ENCODE peak calls at places on chromosomes 6 and 20, in ten cellular contexts. One of them, this sample, is unnamed.

GRCh38 chr6:164927288-164928040 is 381.9 kb downstream of the C6orf118 start:
- DNase-seq in brain microvascular endothelial cell: peak; percentile 52
- DNase-seq in CD4-positive, alpha-beta memory T cell: no peak
- DNase-seq in left lung: peak; percentile 87
- DNase-seq in CD4-positive, alpha-beta T cell: peak; percentile 38
- DNase-seq in CD8-positive, alpha-beta T cell: peak; percentile 37
- DNase-seq in heart left ventricle: peak; percentile 61
- DNase-seq in caudate nucleus: peak; percentile 85
- DNase-seq in AG04450: no peak
- DNase-seq in SK-N-SH: peak; percentile 75
- DNase-seq in this sample: peak; percentile 65

GRCh38 chr6:35318845-35319220 is 21.2 kb downstream of the DEF6 start:
- DNase-seq in heart left ventricle: no peak
- DNase-seq in AG04450: no peak
- DNase-seq in left lung: no peak
- DNase-seq in CD8-positive, alpha-beta T cell: no peak
- DNase-seq in caudate nucleus: no peak
- DNase-seq in SK-N-SH: no peak
- DNase-seq in brain microvascular endothelial cell: no peak
- DNase-seq in CD4-positive, alpha-beta T cell: no peak
- DNase-seq in CD4-positive, alpha-beta memory T cell: peak; percentile 27
- DNase-seq in this sample: no peak

GRCh38 chr6:90000864-90001731 is 106.8 kb downstream of the GJA10 start:
- DNase-seq in left lung: no peak
- DNase-seq in SK-N-SH: no peak
- DNase-seq in heart left ventricle: no peak
- DNase-seq in CD4-positive, alpha-beta T cell: no peak
- DNase-seq in CD8-positive, alpha-beta T cell: no peak
- DNase-seq in CD4-positive, alpha-beta memory T cell: no peak
- DNase-seq in AG04450: no peak
- DNase-seq in brain microvascular endothelial cell: no peak
- DNase-seq in caudate nucleus: no peak
- DNase-seq in this sample: no peak

GRCh38 chr6:39945626-39946025 is 11.4 kb upstream of the MOCS1 start:
- DNase-seq in AG04450: no peak
- DNase-seq in SK-N-SH: no peak
- DNase-seq in brain microvascular endothelial cell: no peak
- DNase-seq in left lung: no peak
- DNase-seq in CD4-positive, alpha-beta memory T cell: no peak
- DNase-seq in heart left ventricle: no peak
- DNase-seq in CD8-positive, alpha-beta T cell: no peak
- DNase-seq in CD4-positive, alpha-beta T cell: no peak
- DNase-seq in caudate nucleus: no peak
- DNase-seq in this sample: no peak

GRCh38 chr6:16157909-16158308 is 29.0 kb downstream of the MYLIP start:
- DNase-seq in left lung: no peak
- DNase-seq in caudate nucleus: peak; percentile 20
- DNase-seq in AG04450: no peak
- DNase-seq in SK-N-SH: peak; percentile 61
- DNase-seq in brain microvascular endothelial cell: no peak
- DNase-seq in CD8-positive, alpha-beta T cell: no peak
- DNase-seq in heart left ventricle: peak; percentile 63
- DNase-seq in CD4-positive, alpha-beta T cell: no peak
- DNase-seq in CD4-positive, alpha-beta memory T cell: no peak
- DNase-seq in this sample: peak; percentile 88

GRCh38 chr20:22374066-22374465 is 210.3 kb downstream of the FOXA2 start:
- DNase-seq in brain microvascular endothelial cell: no peak
- DNase-seq in CD8-positive, alpha-beta T cell: no peak
- DNase-seq in left lung: no peak
- DNase-seq in heart left ventricle: no peak
- DNase-seq in caudate nucleus: no peak
- DNase-seq in CD4-positive, alpha-beta memory T cell: no peak
- DNase-seq in SK-N-SH: no peak
- DNase-seq in CD4-positive, alpha-beta T cell: no peak
- DNase-seq in AG04450: no peak
- DNase-seq in this sample: no peak

GRCh38 chr6:168368063-168368835 is 48.7 kb upstream of the DACT2 start:
- DNase-seq in CD4-positive, alpha-beta memory T cell: no peak
- DNase-seq in CD4-positive, alpha-beta T cell: no peak
- DNase-seq in brain microvascular endothelial cell: no peak
- DNase-seq in AG04450: no peak
- DNase-seq in CD8-positive, alpha-beta T cell: no peak
- DNase-seq in SK-N-SH: no peak
- DNase-seq in left lung: no peak
- DNase-seq in heart left ventricle: no peak
- DNase-seq in caudate nucleus: no peak
- DNase-seq in this sample: no peak

GRCh38 chr20:45092898-45093297 is 8.0 kb downstream of the KCNS1 start:
- DNase-seq in CD4-positive, alpha-beta T cell: no peak
- DNase-seq in caudate nucleus: no peak
- DNase-seq in AG04450: no peak
- DNase-seq in SK-N-SH: no peak
- DNase-seq in CD8-positive, alpha-beta T cell: no peak
- DNase-seq in CD4-positive, alpha-beta memory T cell: no peak
- DNase-seq in heart left ventricle: no peak
- DNase-seq in brain microvascular endothelial cell: no peak
- DNase-seq in left lung: no peak
- DNase-seq in this sample: no peak

GRCh38 chr20:59891581-59891980 is 41.9 kb downstream of the SYCP2 start:
- DNase-seq in heart left ventricle: no peak
- DNase-seq in caudate nucleus: no peak
- DNase-seq in CD4-positive, alpha-beta memory T cell: no peak
- DNase-seq in AG04450: no peak
- DNase-seq in SK-N-SH: no peak
- DNase-seq in CD4-positive, alpha-beta T cell: no peak
- DNase-seq in CD8-positive, alpha-beta T cell: no peak
- DNase-seq in left lung: no peak
- DNase-seq in brain microvascular endothelial cell: no peak
- DNase-seq in this sample: no peak

GRCh38 chr6:90500458-90500857 is 86.4 kb downstream of the MAP3K7 start:
- DNase-seq in caudate nucleus: no peak
- DNase-seq in brain microvascular endothelial cell: no peak
- DNase-seq in AG04450: no peak
- DNase-seq in SK-N-SH: no peak
- DNase-seq in heart left ventricle: no peak
- DNase-seq in left lung: no peak
- DNase-seq in CD4-positive, alpha-beta memory T cell: no peak
- DNase-seq in CD4-positive, alpha-beta T cell: no peak
- DNase-seq in CD8-positive, alpha-beta T cell: no peak
- DNase-seq in this sample: no peak

GRCh38 chr20:14288341-14289330 is 48.8 kb downstream of the FLRT3 start:
- DNase-seq in AG04450: no peak
- DNase-seq in CD4-positive, alpha-beta memory T cell: no peak
- DNase-seq in brain microvascular endothelial cell: peak; percentile 69
- DNase-seq in heart left ventricle: no peak
- DNase-seq in SK-N-SH: no peak
- DNase-seq in left lung: no peak
- DNase-seq in caudate nucleus: no peak
- DNase-seq in CD4-positive, alpha-beta T cell: no peak
- DNase-seq in CD8-positive, alpha-beta T cell: no peak
- DNase-seq in this sample: no peak

GRCh38 chr6:128712898-128713297 is 170.0 kb upstream of the LAMA2 start:
- DNase-seq in caudate nucleus: no peak
- DNase-seq in left lung: no peak
- DNase-seq in brain microvascular endothelial cell: no peak
- DNase-seq in AG04450: no peak
- DNase-seq in SK-N-SH: no peak
- DNase-seq in CD8-positive, alpha-beta T cell: no peak
- DNase-seq in heart left ventricle: no peak
- DNase-seq in CD4-positive, alpha-beta T cell: no peak
- DNase-seq in CD4-positive, alpha-beta memory T cell: no peak
- DNase-seq in this sample: no peak

GRCh38 chr20:62885046-62885445 is 23.4 kb upstream of the TCFL5 start:
- DNase-seq in AG04450: no peak
- DNase-seq in SK-N-SH: no peak
- DNase-seq in caudate nucleus: no peak
- DNase-seq in heart left ventricle: no peak
- DNase-seq in brain microvascular endothelial cell: no peak
- DNase-seq in CD8-positive, alpha-beta T cell: no peak
- DNase-seq in left lung: no peak
- DNase-seq in CD4-positive, alpha-beta memory T cell: no peak
- DNase-seq in CD4-positive, alpha-beta T cell: no peak
- DNase-seq in this sample: no peak

GRCh38 chr6:110528051-110528929 is 51.9 kb upstream of the SLC22A16 start:
- DNase-seq in CD8-positive, alpha-beta T cell: no peak
- DNase-seq in left lung: no peak
- DNase-seq in brain microvascular endothelial cell: peak; percentile 61
- DNase-seq in SK-N-SH: peak; percentile 59
- DNase-seq in CD4-positive, alpha-beta T cell: peak; percentile 20
- DNase-seq in heart left ventricle: peak; percentile 39
- DNase-seq in AG04450: no peak
- DNase-seq in CD4-positive, alpha-beta memory T cell: no peak
- DNase-seq in caudate nucleus: peak; percentile 23
- DNase-seq in this sample: peak; percentile 44

GRCh38 chr20:36644032-36644712 is 1.8 kb downstream of the SLA2 start:
- DNase-seq in SK-N-SH: no peak
- DNase-seq in heart left ventricle: no peak
- DNase-seq in caudate nucleus: no peak
- DNase-seq in CD4-positive, alpha-beta T cell: peak; percentile 55
- DNase-seq in CD8-positive, alpha-beta T cell: peak; percentile 79
- DNase-seq in brain microvascular endothelial cell: no peak
- DNase-seq in AG04450: no peak
- DNase-seq in CD4-positive, alpha-beta memory T cell: peak; percentile 81
- DNase-seq in left lung: no peak
- DNase-seq in this sample: no peak

GRCh38 chr20:53657732-53658131 is 64.1 kb upstream of the ZNF217 start:
- DNase-seq in CD4-positive, alpha-beta T cell: no peak
- DNase-seq in left lung: no peak
- DNase-seq in CD8-positive, alpha-beta T cell: no peak
- DNase-seq in SK-N-SH: peak; percentile 34
- DNase-seq in caudate nucleus: no peak
- DNase-seq in CD4-positive, alpha-beta memory T cell: no peak
- DNase-seq in brain microvascular endothelial cell: no peak
- DNase-seq in heart left ventricle: no peak
- DNase-seq in AG04450: no peak
- DNase-seq in this sample: no peak

GRCh38 chr20:20095114-20095872 is 43.0 kb downstream of the CFAP61 start:
- DNase-seq in CD4-positive, alpha-beta memory T cell: no peak
- DNase-seq in CD8-positive, alpha-beta T cell: no peak
- DNase-seq in brain microvascular endothelial cell: no peak
- DNase-seq in CD4-positive, alpha-beta T cell: no peak
- DNase-seq in AG04450: no peak
- DNase-seq in left lung: peak; percentile 43
- DNase-seq in caudate nucleus: no peak
- DNase-seq in heart left ventricle: no peak
- DNase-seq in SK-N-SH: no peak
- DNase-seq in this sample: no peak

GRCh38 chr6:52741872-52742271 is 21.4 kb downstream of the GSTA2 start:
- DNase-seq in SK-N-SH: no peak
- DNase-seq in left lung: no peak
- DNase-seq in brain microvascular endothelial cell: no peak
- DNase-seq in AG04450: no peak
- DNase-seq in heart left ventricle: no peak
- DNase-seq in CD8-positive, alpha-beta T cell: no peak
- DNase-seq in CD4-positive, alpha-beta T cell: no peak
- DNase-seq in CD4-positive, alpha-beta memory T cell: no peak
- DNase-seq in caudate nucleus: no peak
- DNase-seq in this sample: no peak

GRCh38 chr6:36539814-36540568 is 7.3 kb downstream of the STK38 start:
- DNase-seq in caudate nucleus: no peak
- DNase-seq in heart left ventricle: no peak
- DNase-seq in CD4-positive, alpha-beta T cell: no peak
- DNase-seq in brain microvascular endothelial cell: no peak
- DNase-seq in AG04450: no peak
- DNase-seq in left lung: no peak
- DNase-seq in SK-N-SH: no peak
- DNase-seq in CD4-positive, alpha-beta memory T cell: peak; percentile 65
- DNase-seq in CD8-positive, alpha-beta T cell: peak; percentile 39
- DNase-seq in this sample: no peak
- H3K27ac ChIP-seq in caudate nucleus: no peak overlapping the region
- H3K27ac ChIP-seq in heart left ventricle: peak overlapping the region; percentile 74
- H3K27ac ChIP-seq in CD4-positive, alpha-beta T cell: peak overlapping the region; percentile 54
- H3K27ac ChIP-seq in brain microvascular endothelial cell: no peak overlapping the region
- H3K27ac ChIP-seq in AG04450: no peak overlapping the region
- H3K27ac ChIP-seq in left lung: no peak overlapping the region
- H3K27ac ChIP-seq in SK-N-SH: no peak overlapping the region
- H3K27ac ChIP-seq in CD4-positive, alpha-beta memory T cell: peak overlapping the region; percentile 28
- H3K27ac ChIP-seq in CD8-positive, alpha-beta T cell: peak overlapping the region; percentile 76
- H3K27ac ChIP-seq in this sample: no peak overlapping the region

GRCh38 chr20:17928633-17929311 is 39.8 kb downstream of the SNX5 start:
- DNase-seq in caudate nucleus: no peak
- DNase-seq in CD8-positive, alpha-beta T cell: no peak
- DNase-seq in left lung: peak; percentile 58
- DNase-seq in CD4-positive, alpha-beta memory T cell: no peak
- DNase-seq in SK-N-SH: no peak
- DNase-seq in CD4-positive, alpha-beta T cell: no peak
- DNase-seq in brain microvascular endothelial cell: no peak
- DNase-seq in heart left ventricle: no peak
- DNase-seq in AG04450: no peak
- DNase-seq in this sample: peak; percentile 76
- H3K27ac ChIP-seq in caudate nucleus: no peak overlapping the region
- H3K27ac ChIP-seq in CD8-positive, alpha-beta T cell: no peak overlapping the region
- H3K27ac ChIP-seq in left lung: peak overlapping the region; percentile 30
- H3K27ac ChIP-seq in CD4-positive, alpha-beta memory T cell: no peak overlapping the region
- H3K27ac ChIP-seq in SK-N-SH: no peak overlapping the region
- H3K27ac ChIP-seq in CD4-positive, alpha-beta T cell: no peak overlapping the region
- H3K27ac ChIP-seq in brain microvascular endothelial cell: no peak overlapping the region
- H3K27ac ChIP-seq in heart left ventricle: peak overlapping the region; percentile 55
- H3K27ac ChIP-seq in AG04450: no peak overlapping the region
- H3K27ac ChIP-seq in this sample: peak overlapping the region; percentile 59

GRCh38 chr20:57707320-57707719 is 2.5 kb downstream of the PMEPA1 start:
- DNase-seq in CD4-positive, alpha-beta memory T cell: no peak
- DNase-seq in left lung: no peak
- DNase-seq in SK-N-SH: no peak
- DNase-seq in AG04450: no peak
- DNase-seq in brain microvascular endothelial cell: no peak
- DNase-seq in caudate nucleus: no peak
- DNase-seq in heart left ventricle: no peak
- DNase-seq in CD8-positive, alpha-beta T cell: no peak
- DNase-seq in CD4-positive, alpha-beta T cell: no peak
- DNase-seq in this sample: no peak
- H3K27ac ChIP-seq in CD4-positive, alpha-beta memory T cell: no peak overlapping the region
- H3K27ac ChIP-seq in left lung: no peak overlapping the region
- H3K27ac ChIP-seq in SK-N-SH: peak overlapping the region; percentile 4
- H3K27ac ChIP-seq in AG04450: no peak overlapping the region
- H3K27ac ChIP-seq in brain microvascular endothelial cell: no peak overlapping the region
- H3K27ac ChIP-seq in caudate nucleus: peak overlapping the region; percentile 28
- H3K27ac ChIP-seq in heart left ventricle: peak overlapping the region; percentile 93
- H3K27ac ChIP-seq in CD8-positive, alpha-beta T cell: no peak overlapping the region
- H3K27ac ChIP-seq in CD4-positive, alpha-beta T cell: no peak overlapping the region
- H3K27ac ChIP-seq in this sample: no peak overlapping the region

DNA sequence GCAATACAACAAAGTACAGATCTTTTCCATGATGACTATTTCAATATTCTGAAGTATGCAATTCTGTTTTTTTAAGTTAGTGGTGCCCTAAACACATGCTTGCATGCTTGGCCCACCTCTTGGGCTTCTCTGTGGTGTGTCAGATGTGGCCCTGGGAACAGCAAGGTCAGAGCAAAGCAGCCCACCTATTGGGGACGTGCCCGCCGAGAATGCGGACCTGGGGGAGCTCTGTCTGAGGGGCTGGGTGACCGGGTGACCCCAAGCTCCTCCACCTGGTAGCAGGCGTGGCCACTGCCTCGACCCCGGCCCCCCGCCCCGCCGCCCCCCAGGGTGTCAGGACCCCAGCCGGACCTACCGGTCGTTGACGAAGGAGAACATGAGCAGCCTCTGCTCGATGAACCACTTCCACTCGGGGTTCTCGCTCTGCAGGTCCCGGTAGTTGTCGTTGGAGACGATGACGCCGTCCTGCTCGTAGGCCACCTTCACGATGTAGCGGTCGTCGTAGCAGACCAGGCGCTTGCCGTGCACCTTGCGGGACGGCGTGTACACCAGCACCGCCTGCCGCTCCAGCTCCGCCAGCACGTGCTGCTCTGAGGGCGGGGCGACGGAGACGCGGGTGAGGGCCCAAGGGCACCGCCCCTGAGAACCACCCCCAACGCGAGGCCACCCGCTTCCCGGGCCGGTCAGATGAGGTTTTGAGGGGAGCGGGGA is 28.3 kb downstream of the ZC3H12D start:
- DNase-seq in heart left ventricle: no peak
- DNase-seq in caudate nucleus: no peak
- DNase-seq in CD4-positive, alpha-beta T cell: no peak
- DNase-seq in CD4-positive, alpha-beta memory T cell: peak; percentile 11
- DNase-seq in AG04450: no peak
- DNase-seq in CD8-positive, alpha-beta T cell: no peak
- DNase-seq in SK-N-SH: no peak
- DNase-seq in left lung: peak; percentile 80
- DNase-seq in brain microvascular endothelial cell: no peak
- DNase-seq in this sample: no peak
- H3K27ac ChIP-seq in heart left ventricle: no peak overlapping the region
- H3K27ac ChIP-seq in caudate nucleus: no peak overlapping the region
- H3K27ac ChIP-seq in CD4-positive, alpha-beta T cell: no peak overlapping the region
- H3K27ac ChIP-seq in CD4-positive, alpha-beta memory T cell: no peak overlapping the region
- H3K27ac ChIP-seq in AG04450: no peak overlapping the region
- H3K27ac ChIP-seq in CD8-positive, alpha-beta T cell: no peak overlapping the region
- H3K27ac ChIP-seq in SK-N-SH: no peak overlapping the region
- H3K27ac ChIP-seq in left lung: no peak overlapping the region
- H3K27ac ChIP-seq in brain microvascular endothelial cell: no peak overlapping the region
- H3K27ac ChIP-seq in this sample: no peak overlapping the region